ENCODE peak calls at places on chromosomes 1 and 21, in five cellular contexts. P is AG09319, B is non-pigmented ciliary epithelial cell, S is MV-4-11, A is colonic mucosa. X is an unnamed sample.

GRCh38 chr1:169525391-169525790 is 39.6 kb upstream of the SLC19A2 start:
- DNase-seq in S (no peak), B (no peak), A (no peak), P (no peak), X (no peak)

GRCh38 chr21:21148514-21148913 is 150.3 kb downstream of the NCAM2 start:
- DNase-seq in A (no peak), S (no peak), P (no peak), B (no peak), X (no peak)

GRCh38 chr1:169025412-169025811 is 81.1 kb upstream of the ATP1B1 start:
- DNase-seq in A (no peak), B (no peak), S (no peak), P (no peak), X (no peak)

GRCh38 chr1:153583976-153584375 is 18.3 kb upstream of the S100A2 start:
- DNase-seq in B (no peak), A (no peak), P (no peak), S (no peak), X (no peak)

GRCh38 chr1:1305300-1306069 is 2.2 kb downstream of the ACAP3 start:
- DNase-seq in B (peak), A (peak), P (peak), S (peak), X (no peak)

GRCh38 chr1:36562181-36562685 is 79.5 kb upstream of the CSF3R start:
- DNase-seq in B (no peak), S (no peak), P (no peak), A (no peak), X (no peak)

GRCh38 chr1:17494114-17494729 is 45.3 kb upstream of the ARHGEF10L start:
- DNase-seq in P (no peak), A (peak), S (peak), B (no peak), X (no peak)

GRCh38 chr1:178037510-178038253 is 56.2 kb upstream of the RASAL2 start:
- DNase-seq in P (peak), A (peak), B (no peak), S (peak), X (no peak)

GRCh38 chr21:36145259-36145658 is 10.4 kb downstream of the CBR3 start:
- DNase-seq in P (no peak), B (no peak), S (no peak), A (no peak), X (no peak)

GRCh38 chr1:77316006-77316405 is 34.2 kb downstream of the AK5 start:
- DNase-seq in A (no peak), S (no peak), B (peak), P (no peak), X (no peak)

GRCh38 chr1:185245466-185245865 is 71.6 kb downstream of the IVNS1ABP start:
- DNase-seq in S (no peak), B (no peak), P (no peak), A (no peak), X (no peak)

X was measured in SIG-M5.